ENCODE peak calls at places on chromosome 17, in four cellular contexts. One of them, this sample, is unnamed.

GRCh38 chr17:81481011-81481799 is 31.4 kb downstream of the ACTG1 start:
- DNase-seq in cerebellum: peak; percentile 99
- DNase-seq in SW480: no peak
- DNase-seq in T47D: no peak
- DNase-seq in this sample: no peak

GRCh38 chr17:79125503-79125902 is 50.9 kb downstream of the ENGASE start:
- DNase-seq in cerebellum: peak; percentile 82
- DNase-seq in SW480: no peak
- DNase-seq in T47D: no peak
- DNase-seq in this sample: no peak

GRCh38 chr17:83062818-83063671 is 16.4 kb upstream of the METRNL start:
- DNase-seq in cerebellum: no peak
- DNase-seq in SW480: no peak
- DNase-seq in T47D: no peak
- DNase-seq in this sample: no peak

GRCh38 chr17:29038511-29039300 is 4.2 kb upstream of the PIPOX start:
- DNase-seq in cerebellum: no peak
- DNase-seq in SW480: no peak
- DNase-seq in T47D: no peak
- DNase-seq in this sample: no peak

GRCh38 chr17:80445152-80446110 is 30.5 kb downstream of the ENDOV start:
- DNase-seq in cerebellum: no peak
- DNase-seq in SW480: no peak
- DNase-seq in T47D: no peak
- DNase-seq in this sample: no peak

GRCh38 chr17:39001703-39002637 is 34.8 kb upstream of the FBXO47 start:
- DNase-seq in cerebellum: no peak
- DNase-seq in SW480: no peak
- DNase-seq in T47D: peak; percentile 94
- DNase-seq in this sample: no peak

GRCh38 chr17:79695293-79696158 is 35.2 kb upstream of the ENPP7 start:
- DNase-seq in cerebellum: peak; percentile 54
- DNase-seq in SW480: no peak
- DNase-seq in T47D: peak; percentile 38
- DNase-seq in this sample: no peak

GRCh38 chr17:80292557-80292956 is 31.9 kb downstream of the RNF213 start:
- DNase-seq in cerebellum: no peak
- DNase-seq in SW480: no peak
- DNase-seq in T47D: no peak
- DNase-seq in this sample: no peak

GRCh38 chr17:82028966-82029365 is 2.5 kb upstream of the RAC3 start:
- DNase-seq in cerebellum: peak; percentile 29
- DNase-seq in SW480: no peak
- DNase-seq in T47D: no peak
- DNase-seq in this sample: no peak

GRCh38 chr17:43900858-43901754 is 6.2 kb downstream of the MPP2 start:
- DNase-seq in cerebellum: no peak
- DNase-seq in SW480: peak; percentile 35
- DNase-seq in T47D: peak; percentile 56
- DNase-seq in this sample: no peak

GRCh38 chr17:76004750-76005262 is 4.2 kb downstream of the CDK3 start:
- DNase-seq in cerebellum: no peak
- DNase-seq in SW480: no peak
- DNase-seq in T47D: no peak
- DNase-seq in this sample: no peak

GRCh38 chr17:39677581-39678339 is 9.5 kb downstream of the PNMT start:
- DNase-seq in cerebellum: no peak
- DNase-seq in SW480: no peak
- DNase-seq in T47D: no peak
- DNase-seq in this sample: no peak

GRCh38 chr17:82384730-82385429 is 13.3 kb downstream of the UTS2R start:
- DNase-seq in cerebellum: peak; percentile 66
- DNase-seq in SW480: peak; percentile 80
- DNase-seq in T47D: peak; percentile 95
- DNase-seq in this sample: peak; percentile 74

GRCh38 chr17:61283043-61283442 is 116.6 kb upstream of the TBX2 start:
- DNase-seq in cerebellum: no peak
- DNase-seq in SW480: no peak
- DNase-seq in T47D: no peak
- DNase-seq in this sample: no peak

GRCh38 chr17:76957600-76958464 is 89.6 kb downstream of the MGAT5B start:
- DNase-seq in cerebellum: no peak
- DNase-seq in SW480: no peak
- DNase-seq in T47D: no peak
- DNase-seq in this sample: no peak

GRCh38 chr17:3925684-3926537 is 9.6 kb upstream of the P2RX1 start:
- DNase-seq in cerebellum: no peak
- DNase-seq in SW480: no peak
- DNase-seq in T47D: no peak
- DNase-seq in this sample: no peak

GRCh38 chr17:76567634-76568432 is 17.8 kb downstream of the ST6GALNAC2 start:
- DNase-seq in cerebellum: no peak
- DNase-seq in SW480: no peak
- DNase-seq in T47D: peak; percentile 63
- DNase-seq in this sample: peak; percentile 60

GRCh38 chr17:76427457-76428231 is 25.3 kb downstream of the UBE2O start:
- DNase-seq in cerebellum: no peak
- DNase-seq in SW480: no peak
- DNase-seq in T47D: no peak
- DNase-seq in this sample: no peak

GRCh38 chr17:12302711-12303110 is 282.0 kb downstream of the MAP2K4 start:
- DNase-seq in cerebellum: no peak
- DNase-seq in SW480: no peak
- DNase-seq in T47D: no peak
- DNase-seq in this sample: no peak

GRCh38 chr17:83203472-83204221 is 124.2 kb downstream of the METRNL start:
- DNase-seq in cerebellum: no peak
- DNase-seq in SW480: no peak
- DNase-seq in T47D: no peak
- DNase-seq in this sample: no peak